ENCODE peak calls at places on chromosomes 12 and 14, in seven cellular contexts. G is suprapubic skin, X is stomach, A is GM12878, W is HepG2, O is esophagus muscularis mucosa, N is sigmoid colon. S is an unnamed sample.

GRCh38 chr12:123973552-123974341 is 732 bp downstream of the ZNF664 start:
- DNase-seq in N (peak), A (no peak), W (peak), X (peak), G (peak), O (peak), S (peak)

GRCh38 chr14:83779266-83779665 is 1750.7 kb upstream of the FLRT2 start:
- DNase-seq in X (no peak), A (no peak), N (no peak), W (no peak), O (no peak), G (no peak), S (no peak)

GRCh38 chr12:4307593-4308333 is 13.2 kb upstream of the TIGAR start:
- DNase-seq in N (peak), G (no peak), O (no peak), A (no peak), X (peak), W (peak), S (peak)

GRCh38 chr14:71411766-71412165 is 504.5 kb downstream of the PCNX1 start:
- DNase-seq in N (no peak), W (no peak), O (no peak), A (no peak), X (no peak), G (no peak), S (no peak)

GRCh38 chr12:13208533-13209278 is 12.2 kb downstream of the EMP1 start:
- DNase-seq in O (no peak), W (no peak), G (no peak), N (no peak), X (no peak), A (no peak), S (no peak)

GRCh38 chr12:15495742-15496141 is 173.4 kb downstream of the PTPRO start:
- DNase-seq in O (no peak), A (no peak), G (no peak), W (no peak), N (no peak), X (no peak), S (no peak)

GRCh38 chr12:2092890-2093289 is 40.1 kb downstream of the CACNA1C start:
- DNase-seq in X (no peak), A (no peak), G (no peak), N (no peak), W (no peak), O (no peak), S (no peak)

GRCh38 chr14:100860556-100861187 is 34.8 kb downstream of the MEG3 start:
- DNase-seq in A (no peak), N (no peak), W (no peak), G (no peak), X (no peak), O (no peak), S (no peak)

GRCh38 chr12:69685810-69686209 is 13.3 kb downstream of the BEST3 start:
- DNase-seq in A (no peak), X (no peak), N (no peak), W (no peak), G (no peak), O (no peak), S (no peak)

GRCh38 chr12:11513288-11513687 is 117.9 kb upstream of the PRB2 start:
- DNase-seq in W (peak), G (no peak), N (no peak), A (no peak), O (no peak), X (no peak), S (no peak)

GRCh38 chr12:94187351-94187750 is 39.0 kb downstream of the PLXNC1 start:
- DNase-seq in O (no peak), N (no peak), G (no peak), A (no peak), W (no peak), X (no peak), S (no peak)

GRCh38 chr14:61266436-61267220 is 14.5 kb downstream of the TMEM30B start:
- DNase-seq in X (no peak), W (no peak), G (no peak), A (no peak), N (no peak), O (no peak), S (no peak)

GRCh38 chr14:69683971-69684370 is 72.6 kb downstream of the SUSD6 start:
- DNase-seq in G (no peak), W (no peak), O (no peak), N (no peak), A (no peak), X (no peak), S (no peak)

GRCh38 chr14:69684461-69685183 is 73.2 kb downstream of the SUSD6 start:
- DNase-seq in G (no peak), A (no peak), W (no peak), N (no peak), O (no peak), X (no peak), S (no peak)

GRCh38 chr14:69682607-69683263 is 71.3 kb downstream of the SUSD6 start:
- DNase-seq in X (no peak), A (no peak), O (no peak), W (peak), N (no peak), G (no peak), S (no peak)

GRCh38 chr14:69685716-69686115 is 74.3 kb downstream of the SUSD6 start:
- DNase-seq in A (no peak), W (peak), O (no peak), N (peak), G (no peak), X (peak), S (peak)

DNA sequence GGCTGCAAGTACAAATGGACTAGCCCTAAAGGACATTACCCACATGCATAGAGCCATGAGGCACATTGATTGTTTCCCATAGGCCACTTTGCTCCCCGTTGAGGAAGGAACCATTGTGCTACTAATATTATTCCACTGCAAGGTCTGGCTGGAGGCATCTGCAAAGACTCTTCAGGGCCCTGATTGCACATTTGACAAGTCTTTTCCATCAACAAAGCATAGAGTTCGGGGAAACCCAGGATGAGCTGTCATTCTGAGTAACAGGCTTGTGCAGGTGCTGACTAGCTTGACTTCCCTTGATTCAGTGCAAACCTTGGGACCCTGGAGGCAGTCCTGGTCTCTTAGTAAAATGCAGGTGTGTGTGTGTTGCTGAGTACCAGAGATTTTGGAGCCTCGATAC is 73.8 kb downstream of the SUSD6 start:
- DNase-seq in W (no peak), A (no peak), G (no peak), X (no peak), O (no peak), N (no peak), S (no peak)
- TF ChIP-seq EP300 in W (no peak), A (no peak), G (no peak), X (no peak), O (no peak), N (no peak), S (no peak)

DNA sequence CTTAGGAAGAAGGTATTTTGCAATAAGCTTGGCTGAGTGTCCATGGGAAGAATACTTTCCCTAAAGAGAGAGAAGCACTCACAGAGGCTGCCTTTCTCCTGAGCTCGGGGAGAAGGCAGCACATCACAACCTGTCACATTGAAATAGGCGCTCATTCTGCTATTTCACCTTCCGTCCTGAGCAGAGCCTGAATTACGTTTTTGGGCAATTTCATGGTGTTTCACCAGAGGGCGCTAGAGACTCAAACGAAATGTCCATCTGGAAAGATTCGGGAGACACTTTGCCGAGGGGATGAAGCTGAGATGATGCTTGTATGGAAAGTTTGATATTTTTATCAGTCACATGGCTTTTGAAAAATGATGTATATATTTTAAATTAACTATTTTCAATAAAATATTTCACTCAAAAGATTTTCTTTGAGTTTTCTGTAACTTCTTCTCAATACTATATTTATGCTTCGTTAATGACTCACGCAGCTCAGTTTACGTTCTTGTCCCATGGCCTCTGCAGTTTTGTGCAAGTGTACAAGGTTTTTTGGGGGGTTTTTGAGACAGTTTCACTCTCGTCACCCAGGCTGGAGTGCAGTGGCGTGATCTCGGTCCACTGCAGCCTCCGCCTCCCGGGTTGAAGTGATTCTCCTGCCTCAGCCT is 17.4 kb upstream of the B4GALNT3 start:
- DNase-seq in G (no peak), W (peak), X (peak), A (no peak), N (peak), O (no peak), S (peak)
- TF ChIP-seq POLR2AphosphoS5 in G (no peak), W (no peak), X (no peak), A (no peak), N (no peak), O (no peak), S (no peak)

GRCh38 chr14:46472261-46472660 is 179.3 kb downstream of the RPL10L start:
- DNase-seq in X (no peak), W (no peak), N (no peak), G (no peak), O (no peak), A (no peak), S (no peak)
- TF ChIP-seq EP300 in X (no peak), W (no peak), N (no peak), G (no peak), O (no peak), A (no peak), S (no peak)

DNA sequence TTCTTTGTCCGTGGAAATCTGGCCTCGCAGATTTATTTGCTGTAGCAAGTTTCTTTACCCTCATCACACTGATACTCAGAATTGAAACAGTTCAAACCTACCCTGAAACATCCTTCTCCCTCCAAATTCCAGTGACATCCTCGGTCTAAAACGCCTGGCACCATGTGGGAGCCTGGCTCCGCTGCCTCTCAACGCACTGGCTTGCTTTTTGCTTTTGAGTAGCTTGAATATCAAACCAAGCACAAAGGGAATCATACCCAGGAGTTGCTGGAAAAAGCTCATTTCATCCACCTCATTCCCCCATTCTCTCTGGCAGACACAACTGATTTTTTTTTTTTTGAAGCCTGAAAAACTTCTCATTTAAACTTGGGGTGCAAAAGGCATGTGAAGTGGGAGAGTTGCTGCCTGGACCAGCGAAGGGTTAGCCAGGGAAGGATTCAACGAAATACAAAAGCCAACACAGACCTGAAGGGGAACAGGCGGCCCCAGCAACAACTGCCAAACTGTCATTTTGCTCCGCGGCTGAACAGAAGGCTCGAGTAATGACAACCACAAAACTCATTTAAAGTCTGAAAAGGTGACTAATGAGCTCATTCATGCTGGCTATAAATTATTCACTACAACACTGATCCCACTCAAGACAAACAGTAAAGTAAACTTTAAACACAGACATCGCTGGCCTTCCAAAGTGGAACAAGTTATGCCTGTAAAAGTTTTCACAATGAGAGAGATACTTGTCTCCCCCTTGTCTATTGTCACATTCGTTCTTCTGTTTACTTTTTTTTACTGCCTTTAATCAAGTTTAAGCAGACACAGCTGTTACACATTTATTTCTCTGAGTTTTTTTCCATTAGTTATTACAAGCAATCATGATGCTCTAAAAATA is 12.4 kb upstream of the FOXN3 start:
- DNase-seq in G (no peak), W (no peak), O (no peak), A (no peak), X (no peak), N (peak), S (peak)
- TF ChIP-seq POLR2AphosphoS5 in G (no peak), W (no peak), O (no peak), A (no peak), X (no peak), N (no peak), S (peak)

GRCh38 chr12:50400638-50401382 is at the start of gene LARP4:
- DNase-seq in X (peak), W (peak), O (peak), N (peak), A (peak), G (peak), S (peak)
- TF ChIP-seq EP300 in X (no peak), W (no peak), O (no peak), N (no peak), A (no peak), G (no peak), S (no peak)

GRCh38 chr14:74661726-74662450 is 49.9 kb upstream of the LTBP2 start:
- DNase-seq in W (no peak), O (no peak), X (no peak), A (no peak), N (peak), G (no peak), S (no peak)
- TF ChIP-seq POLR2AphosphoS5 in W (no peak), O (peak), X (no peak), A (no peak), N (peak), G (peak), S (no peak)

S was measured in transverse colon.